ENCODE peak calls at places on chromosome 5, in eight cellular contexts. Z, S, V, I, L, X, M and W are unnamed samples.
A peak's percentile ranks its signal among the peaks of the same experiment; 100 is the strongest.

GRCh38 chr5:6379246-6379645 is 899 bp upstream of the MED10 start:
- DNase-seq in Z (no peak), V (no peak), I (no peak), M (no peak), X (no peak), S (no peak), L (no peak), W (no peak)

GRCh38 chr5:120446068-120446492 is 18.0 kb upstream of the PRR16 start:
- DNase-seq in Z (no peak), X (no peak), M (no peak), I (no peak), S (no peak), L (peak; percentile 52), V (peak; percentile 91), W (peak; percentile 75)

GRCh38 chr5:81232449-81233079 is 558 bp upstream of the CKMT2 start:
- DNase-seq in V (no peak), M (no peak), S (no peak), L (no peak), I (no peak), X (no peak), Z (no peak), W (peak; percentile 27)

GRCh38 chr5:127229185-127229889 is 61.3 kb upstream of the MEGF10 start:
- DNase-seq in L (no peak), S (peak; percentile 30), I (peak; percentile 61), M (peak; percentile 62), Z (peak; percentile 83), X (peak; percentile 50), V (no peak), W (no peak)

GRCh38 chr5:10913846-10914245 is 152.8 kb upstream of the DAP start:
- DNase-seq in L (peak; percentile 83), M (no peak), S (peak; percentile 78), I (no peak), Z (no peak), V (peak; percentile 85), X (no peak), W (peak; percentile 77)

GRCh38 chr5:140251527-140251973 is 51.4 kb downstream of the PFDN1 start:
- DNase-seq in L (peak; percentile 46), Z (peak; percentile 86), X (no peak), S (peak; percentile 71), V (peak; percentile 97), M (no peak), I (no peak), W (peak; percentile 85)

GRCh38 chr5:12672141-12672540 is 767.9 kb upstream of the CTNND2 start:
- DNase-seq in Z (no peak), L (no peak), M (no peak), X (no peak), S (no peak), V (no peak), I (no peak), W (no peak)

GRCh38 chr5:173910215-173910614 is 22.1 kb downstream of the CPEB4 start:
- DNase-seq in L (no peak), Z (no peak), M (no peak), V (no peak), I (no peak), X (no peak), S (no peak), W (no peak)

GRCh38 chr5:175032013-175032412 is 307.6 kb downstream of the MSX2 start:
- DNase-seq in V (no peak), S (no peak), X (no peak), Z (no peak), I (peak; percentile 69), L (no peak), M (no peak), W (no peak)

GRCh38 chr5:2355859-2356258 is 395.6 kb downstream of the IRX2 start:
- DNase-seq in X (no peak), Z (no peak), S (no peak), I (no peak), V (no peak), M (no peak), L (no peak), W (no peak)

GRCh38 chr5:72817076-72817476 is 615 bp downstream of the TNPO1 start:
- DNase-seq in L (no peak), Z (peak; percentile 43), V (peak; percentile 53), M (no peak), S (no peak), I (peak; percentile 56), X (no peak), W (peak; percentile 31)